ENCODE peak calls at places on chromosomes 4 and X, in nine cellular contexts. L is spleen, B is prostate gland, A is HepG2, T is sigmoid colon, K is esophagus muscularis mucosa, E is breast epithelium, I is HCT116, R is transverse colon. Q is an unnamed sample.

GRCh38 chr4:145626623-145626982 is 7.4 kb downstream of the MMAA start:
- DNase-seq in A (no peak), B (no peak), T (no peak), R (no peak), I (no peak), E (no peak), L (no peak), K (no peak), Q (no peak)

GRCh38 chr4:73706811-73707210 is 33.6 kb upstream of the CXCL8 start:
- DNase-seq in E (no peak), B (no peak), I (no peak), T (no peak), K (no peak), L (no peak), A (no peak), R (no peak), Q (no peak)

GRCh38 chr4:76801621-76802545 is 96.1 kb downstream of the SOWAHB start:
- DNase-seq in L (peak; percentile 76), R (no peak), A (no peak), K (no peak), I (no peak), E (no peak), B (no peak), T (no peak), Q (no peak)

GRCh38 chr4:40471923-40472322 is 136.8 kb downstream of the CHRNA9 start:
- DNase-seq in A (no peak), B (no peak), I (no peak), L (no peak), T (no peak), R (no peak), K (no peak), E (no peak), Q (no peak)

GRCh38 chrX:134807039-134807729 is 148.9 kb upstream of the PLAC1 start:
- DNase-seq in B (peak; percentile 75), L (peak; percentile 95), K (peak; percentile 93), I (peak; percentile 88), E (peak; percentile 65), A (peak; percentile 80), T (peak; percentile 95), R (peak; percentile 92), Q (peak; percentile 91)

GRCh38 chr4:114728426-114728825 is 129.8 kb downstream of the UGT8 start:
- DNase-seq in R (no peak), T (no peak), E (no peak), A (no peak), L (no peak), B (no peak), K (no peak), I (no peak), Q (no peak)

GRCh38 chr4:1082215-1083182 is 30.9 kb downstream of the RNF212 start:
- DNase-seq in T (peak; percentile 75), E (peak; percentile 60), I (no peak), L (no peak), A (no peak), B (peak; percentile 87), K (no peak), R (peak; percentile 74), Q (peak; percentile 95)

GRCh38 chr4:7956306-7957112 is 16.8 kb upstream of the AFAP1 start:
- DNase-seq in L (peak; percentile 82), K (no peak), A (peak; percentile 56), I (no peak), B (no peak), E (no peak), R (no peak), T (no peak), Q (no peak)

GRCh38 chrX:29299689-29300088 is 712.4 kb downstream of the IL1RAPL1 start:
- DNase-seq in L (no peak), B (no peak), I (peak; percentile 15), T (no peak), E (no peak), K (no peak), A (no peak), R (no peak), Q (no peak)

GRCh38 chr4:164888096-164888495 is 11.1 kb downstream of the APELA start:
- DNase-seq in I (no peak), E (no peak), B (peak; percentile 11), L (no peak), R (no peak), K (no peak), T (no peak), A (no peak), Q (no peak)

GRCh38 chr4:153448003-153448731 is 18.0 kb upstream of the TMEM131L start:
- DNase-seq in R (no peak), K (no peak), I (no peak), B (no peak), L (no peak), A (no peak), T (no peak), E (no peak), Q (no peak)

GRCh38 chr4:88823058-88823919 is 125.7 kb upstream of the NAP1L5 start:
- DNase-seq in I (peak; percentile 29), A (peak; percentile 61), K (peak; percentile 94), E (peak; percentile 70), L (peak; percentile 91), T (peak; percentile 97), B (peak; percentile 83), R (peak; percentile 90), Q (peak; percentile 98)

GRCh38 chr4:10018818-10019438 is 2.4 kb downstream of the SLC2A9 start:
- DNase-seq in B (peak; percentile 94), R (peak; percentile 97), T (peak; percentile 99), L (peak; percentile 98), I (peak; percentile 88), K (peak; percentile 98), A (no peak), E (peak; percentile 94), Q (no peak)

GRCh38 chr4:71338846-71339593 is at the start of gene SLC4A4:
- DNase-seq in K (no peak), B (no peak), L (no peak), A (no peak), E (no peak), R (no peak), I (no peak), T (no peak), Q (no peak)

GRCh38 chr4:184328022-184328736 is 110.5 kb upstream of the ENPP6 start:
- DNase-seq in A (no peak), T (no peak), I (no peak), L (no peak), E (no peak), B (peak; percentile 77), K (no peak), R (no peak), Q (peak; percentile 83)

GRCh38 chr4:135243960-135244561 is 1042.5 kb upstream of the PABPC4L start:
- DNase-seq in R (no peak), I (no peak), K (no peak), T (no peak), A (no peak), L (no peak), B (no peak), E (no peak), Q (no peak)

GRCh38 chrX:93874554-93874953 is 200.5 kb downstream of the FAM133A start:
- DNase-seq in T (no peak), E (no peak), R (no peak), K (no peak), L (no peak), I (no peak), A (peak; percentile 1), B (no peak), Q (no peak)

GRCh38 chr4:54017308-54017707 is 47.1 kb downstream of the CHIC2 start:
- DNase-seq in T (no peak), E (no peak), K (no peak), A (no peak), B (no peak), I (no peak), R (no peak), L (no peak), Q (no peak)
- H3K4me3 ChIP-seq in T (no peak overlapping the region), E (no peak overlapping the region), K (no peak overlapping the region), A (no peak overlapping the region), B (no peak overlapping the region), I (no peak overlapping the region), R (no peak overlapping the region), L (no peak overlapping the region), Q (no peak overlapping the region)

GRCh38 chrX:68685722-68686683 is 38.5 kb downstream of the STARD8 start:
- DNase-seq in A (no peak), I (no peak), T (peak; percentile 81), K (no peak), E (no peak), L (peak; percentile 87), R (peak; percentile 29), B (no peak), Q (no peak)
- TF ChIP-seq CTCF in A (no peak), I (no peak), T (no peak), K (no peak), E (no peak), L (no peak), R (no peak), B (no peak), Q (no peak)

GRCh38 chrX:113389846-113390245 is 549.2 kb upstream of the AMOT start:
- DNase-seq in I (no peak), R (no peak), A (no peak), E (no peak), T (no peak), L (no peak), K (no peak), B (no peak), Q (no peak)

GRCh38 chrX:113390531-113390930 is 549.9 kb upstream of the AMOT start:
- DNase-seq in R (no peak), L (no peak), B (no peak), I (no peak), K (no peak), E (no peak), T (no peak), A (no peak), Q (no peak)

GRCh38 chrX:113384628-113385027 is 544.0 kb upstream of the AMOT start:
- DNase-seq in L (no peak), R (no peak), B (no peak), E (no peak), I (no peak), A (no peak), T (no peak), K (no peak), Q (no peak)
- TF ChIP-seq POLR2AphosphoS5 in L (no peak), R (no peak), B (no peak), E (no peak), I (no peak), A (no peak), T (no peak), K (no peak), Q (no peak)

GRCh38 chr4:94544811-94545210 is 93.1 kb downstream of the PDLIM5 start:
- DNase-seq in T (no peak), A (peak; percentile 10), L (no peak), R (no peak), K (no peak), E (no peak), I (no peak), B (no peak), Q (no peak)

GRCh38 chr4:94546949-94547348 is 95.2 kb downstream of the PDLIM5 start:
- DNase-seq in L (no peak), T (no peak), E (no peak), A (no peak), R (no peak), K (no peak), B (no peak), I (no peak), Q (no peak)

GRCh38 chr4:94548571-94548970 is 96.8 kb downstream of the PDLIM5 start:
- DNase-seq in I (peak; percentile 43), A (peak; percentile 71), L (no peak), E (no peak), K (no peak), R (no peak), T (no peak), B (no peak), Q (no peak)

GRCh38 chr4:94540476-94540875 is 88.7 kb downstream of the PDLIM5 start:
- DNase-seq in L (no peak), R (no peak), B (no peak), T (no peak), I (no peak), K (no peak), A (no peak), E (no peak), Q (no peak)

GRCh38 chr4:94545296-94545695 is 93.6 kb downstream of the PDLIM5 start:
- DNase-seq in R (no peak), E (no peak), K (no peak), L (no peak), A (peak; percentile 71), I (no peak), T (no peak), B (no peak), Q (no peak)
- H3K4me3 ChIP-seq in R (no peak overlapping the region), E (no peak overlapping the region), K (no peak overlapping the region), L (no peak overlapping the region), A (no peak overlapping the region), I (no peak overlapping the region), T (no peak overlapping the region), B (no peak overlapping the region), Q (no peak overlapping the region)

Q was measured in vagina.